ENCODE peak calls at places on chromosomes 16 and 17, in nine cellular contexts. One of them, this sample, is unnamed.

GRCh38 chr17:45170280-45170975 is 8.8 kb downstream of the HEXIM2 start:
- DNase-seq in IMR-90: no peak
- DNase-seq in GM23338: no peak
- DNase-seq in MM.1S: no peak
- DNase-seq in neural progenitor cell: no peak
- DNase-seq in Karpas-422: no peak
- DNase-seq in PC-9: no peak
- DNase-seq in GM23248: no peak
- DNase-seq in SK-N-SH: no peak
- DNase-seq in this sample: no peak

GRCh38 chr16:81485225-81485624 is 40.6 kb downstream of the CMIP start:
- DNase-seq in IMR-90: no peak
- DNase-seq in GM23338: no peak
- DNase-seq in MM.1S: no peak
- DNase-seq in neural progenitor cell: no peak
- DNase-seq in Karpas-422: no peak
- DNase-seq in PC-9: no peak
- DNase-seq in GM23248: peak; percentile 23
- DNase-seq in SK-N-SH: peak; percentile 68
- DNase-seq in this sample: no peak

GRCh38 chr17:34161600-34161999 is 93.5 kb upstream of the CCL2 start:
- DNase-seq in IMR-90: no peak
- DNase-seq in GM23338: no peak
- DNase-seq in MM.1S: no peak
- DNase-seq in neural progenitor cell: no peak
- DNase-seq in Karpas-422: no peak
- DNase-seq in PC-9: no peak
- DNase-seq in GM23248: no peak
- DNase-seq in SK-N-SH: no peak
- DNase-seq in this sample: no peak

GRCh38 chr16:5069854-5070253 is 1.8 kb upstream of the ALG1 start:
- DNase-seq in IMR-90: no peak
- DNase-seq in GM23338: no peak
- DNase-seq in MM.1S: no peak
- DNase-seq in neural progenitor cell: no peak
- DNase-seq in Karpas-422: no peak
- DNase-seq in PC-9: no peak
- DNase-seq in GM23248: no peak
- DNase-seq in SK-N-SH: no peak
- DNase-seq in this sample: no peak

GRCh38 chr17:49146620-49147306 is 14.2 kb downstream of the B4GALNT2 start:
- DNase-seq in IMR-90: peak; percentile 100
- DNase-seq in GM23338: no peak
- DNase-seq in MM.1S: no peak
- DNase-seq in neural progenitor cell: no peak
- DNase-seq in Karpas-422: no peak
- DNase-seq in PC-9: peak; percentile 26
- DNase-seq in GM23248: peak; percentile 97
- DNase-seq in SK-N-SH: no peak
- DNase-seq in this sample: peak; percentile 94

GRCh38 chr16:75263963-75264445 is 12.6 kb upstream of the BCAR1 start:
- DNase-seq in IMR-90: no peak
- DNase-seq in GM23338: no peak
- DNase-seq in MM.1S: no peak
- DNase-seq in neural progenitor cell: no peak
- DNase-seq in Karpas-422: no peak
- DNase-seq in PC-9: peak; percentile 63
- DNase-seq in GM23248: peak; percentile 75
- DNase-seq in SK-N-SH: peak; percentile 37
- DNase-seq in this sample: no peak

GRCh38 chr16:29994613-29995329 is 646 bp downstream of the HIRIP3 start:
- DNase-seq in IMR-90: peak; percentile 66
- DNase-seq in GM23338: no peak
- DNase-seq in MM.1S: no peak
- DNase-seq in neural progenitor cell: no peak
- DNase-seq in Karpas-422: no peak
- DNase-seq in PC-9: peak; percentile 89
- DNase-seq in GM23248: peak; percentile 90
- DNase-seq in SK-N-SH: peak; percentile 58
- DNase-seq in this sample: peak; percentile 68

GRCh38 chr17:8914554-8914953 is 47.1 kb upstream of the PIK3R6 start:
- DNase-seq in IMR-90: no peak
- DNase-seq in GM23338: no peak
- DNase-seq in MM.1S: no peak
- DNase-seq in neural progenitor cell: no peak
- DNase-seq in Karpas-422: no peak
- DNase-seq in PC-9: no peak
- DNase-seq in GM23248: no peak
- DNase-seq in SK-N-SH: no peak
- DNase-seq in this sample: no peak

GRCh38 chr16:67950335-67950843 is 6.5 kb upstream of the LCAT start:
- DNase-seq in IMR-90: no peak
- DNase-seq in GM23338: no peak
- DNase-seq in MM.1S: no peak
- DNase-seq in neural progenitor cell: no peak
- DNase-seq in Karpas-422: no peak
- DNase-seq in PC-9: no peak
- DNase-seq in GM23248: no peak
- DNase-seq in SK-N-SH: no peak
- DNase-seq in this sample: no peak

GRCh38 chr16:67951485-67951884 is 7.6 kb upstream of the LCAT start:
- DNase-seq in IMR-90: no peak
- DNase-seq in GM23338: no peak
- DNase-seq in MM.1S: no peak
- DNase-seq in neural progenitor cell: no peak
- DNase-seq in Karpas-422: no peak
- DNase-seq in PC-9: no peak
- DNase-seq in GM23248: no peak
- DNase-seq in SK-N-SH: no peak
- DNase-seq in this sample: no peak

GRCh38 chr16:67957622-67958021 is 10.8 kb downstream of the SLC12A4 start:
- DNase-seq in IMR-90: no peak
- DNase-seq in GM23338: no peak
- DNase-seq in MM.1S: no peak
- DNase-seq in neural progenitor cell: no peak
- DNase-seq in Karpas-422: no peak
- DNase-seq in PC-9: no peak
- DNase-seq in GM23248: no peak
- DNase-seq in SK-N-SH: no peak
- DNase-seq in this sample: no peak

GRCh38 chr16:67954421-67955196 is 10.7 kb upstream of the LCAT start:
- DNase-seq in IMR-90: no peak
- DNase-seq in GM23338: no peak
- DNase-seq in MM.1S: no peak
- DNase-seq in neural progenitor cell: no peak
- DNase-seq in Karpas-422: no peak
- DNase-seq in PC-9: no peak
- DNase-seq in GM23248: no peak
- DNase-seq in SK-N-SH: no peak
- DNase-seq in this sample: no peak

DNA sequence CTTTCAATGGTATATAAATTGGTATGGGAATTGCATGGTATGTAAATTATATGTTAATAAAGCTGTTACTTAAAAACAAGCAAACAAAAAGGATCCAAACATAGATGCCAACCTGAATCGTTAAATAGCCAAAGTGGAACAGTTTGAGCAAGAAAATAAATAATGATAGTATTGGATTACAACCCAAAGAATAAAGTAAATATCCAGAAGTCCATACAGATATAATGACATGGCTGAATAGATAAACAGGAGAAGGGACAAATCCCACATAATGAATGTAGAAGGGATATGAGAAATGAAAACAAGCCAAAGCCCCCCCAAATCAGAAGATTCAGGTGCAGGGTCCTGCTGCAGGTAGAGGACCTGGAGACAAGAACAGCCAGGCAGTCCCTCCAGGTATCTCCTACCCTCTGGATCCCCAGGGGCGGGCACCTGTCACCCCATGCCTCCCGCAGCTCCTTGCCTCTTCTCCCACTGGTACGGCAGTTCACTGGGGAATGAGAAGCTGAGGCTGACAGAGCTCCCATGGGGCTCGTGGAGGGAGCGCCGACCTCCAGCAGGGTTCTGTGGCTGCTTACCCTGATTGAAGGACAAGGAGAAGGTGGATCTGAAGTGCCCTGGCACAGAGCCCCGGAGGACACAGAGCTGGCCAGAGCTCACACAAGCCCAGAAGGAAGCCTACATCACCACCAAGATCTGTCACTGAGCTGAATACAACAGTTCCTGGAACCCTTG is 9.9 kb upstream of the LCAT start:
- DNase-seq in IMR-90: no peak
- DNase-seq in GM23338: no peak
- DNase-seq in MM.1S: no peak
- DNase-seq in neural progenitor cell: no peak
- DNase-seq in Karpas-422: no peak
- DNase-seq in PC-9: no peak
- DNase-seq in GM23248: no peak
- DNase-seq in SK-N-SH: no peak
- DNase-seq in this sample: no peak
- H4K20me1 ChIP-seq in IMR-90: peaks cover 50% of the 10 kb centered on the region
- H4K20me1 ChIP-seq in GM23338: peaks cover 3% of the 10 kb centered on the region
- H4K20me1 ChIP-seq in MM.1S: no peaks in the 10 kb centered on the region
- H4K20me1 ChIP-seq in neural progenitor cell: no peaks in the 10 kb centered on the region
- H4K20me1 ChIP-seq in Karpas-422: no peaks in the 10 kb centered on the region
- H4K20me1 ChIP-seq in PC-9: no peaks in the 10 kb centered on the region
- H4K20me1 ChIP-seq in GM23248: no peaks in the 10 kb centered on the region
- H4K20me1 ChIP-seq in SK-N-SH: no peaks in the 10 kb centered on the region
- H4K20me1 ChIP-seq in this sample: peaks cover 14% of the 10 kb centered on the region

DNA sequence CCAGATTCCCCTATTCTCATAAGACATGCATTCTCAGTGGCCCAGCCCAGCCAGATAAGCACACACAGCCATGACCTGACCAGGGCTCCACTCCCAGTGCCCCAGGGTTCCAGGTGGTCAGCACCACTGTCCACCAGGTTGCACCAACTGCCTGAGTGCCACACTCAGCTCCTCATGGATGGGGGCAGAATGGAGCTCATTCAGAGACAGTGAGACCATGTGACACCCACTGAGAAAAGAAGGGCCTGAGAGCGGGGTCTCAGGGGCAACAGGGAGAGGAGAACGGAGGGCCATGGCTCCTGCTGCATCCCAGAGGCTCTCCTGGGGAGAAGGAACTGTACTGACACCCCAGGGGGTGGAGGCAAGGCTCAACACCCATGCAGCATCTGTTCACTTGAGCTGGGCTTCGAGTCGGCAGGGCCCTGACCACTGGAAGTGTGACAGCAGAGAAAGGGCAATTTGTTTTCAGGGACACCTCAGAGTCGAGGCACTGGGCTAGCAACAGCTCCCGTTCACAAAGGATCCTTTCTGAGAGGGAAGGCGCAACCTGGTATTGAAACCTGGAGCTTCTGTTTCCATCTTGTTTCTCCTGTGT is 18.7 kb upstream of the SLC38A8 start:
- DNase-seq in IMR-90: no peak
- DNase-seq in GM23338: no peak
- DNase-seq in MM.1S: no peak
- DNase-seq in neural progenitor cell: no peak
- DNase-seq in Karpas-422: no peak
- DNase-seq in PC-9: no peak
- DNase-seq in GM23248: no peak
- DNase-seq in SK-N-SH: no peak
- DNase-seq in this sample: no peak
- H4K20me1 ChIP-seq in IMR-90: peaks cover 3% of the 10 kb centered on the region
- H4K20me1 ChIP-seq in GM23338: peaks cover 8% of the 10 kb centered on the region
- H4K20me1 ChIP-seq in MM.1S: no peaks in the 10 kb centered on the region
- H4K20me1 ChIP-seq in neural progenitor cell: no peaks in the 10 kb centered on the region
- H4K20me1 ChIP-seq in Karpas-422: peaks cover 3% of the 10 kb centered on the region
- H4K20me1 ChIP-seq in PC-9: no peaks in the 10 kb centered on the region
- H4K20me1 ChIP-seq in GM23248: no peaks in the 10 kb centered on the region
- H4K20me1 ChIP-seq in SK-N-SH: peaks cover 4% of the 10 kb centered on the region
- H4K20me1 ChIP-seq in this sample: no peaks in the 10 kb centered on the region

DNA sequence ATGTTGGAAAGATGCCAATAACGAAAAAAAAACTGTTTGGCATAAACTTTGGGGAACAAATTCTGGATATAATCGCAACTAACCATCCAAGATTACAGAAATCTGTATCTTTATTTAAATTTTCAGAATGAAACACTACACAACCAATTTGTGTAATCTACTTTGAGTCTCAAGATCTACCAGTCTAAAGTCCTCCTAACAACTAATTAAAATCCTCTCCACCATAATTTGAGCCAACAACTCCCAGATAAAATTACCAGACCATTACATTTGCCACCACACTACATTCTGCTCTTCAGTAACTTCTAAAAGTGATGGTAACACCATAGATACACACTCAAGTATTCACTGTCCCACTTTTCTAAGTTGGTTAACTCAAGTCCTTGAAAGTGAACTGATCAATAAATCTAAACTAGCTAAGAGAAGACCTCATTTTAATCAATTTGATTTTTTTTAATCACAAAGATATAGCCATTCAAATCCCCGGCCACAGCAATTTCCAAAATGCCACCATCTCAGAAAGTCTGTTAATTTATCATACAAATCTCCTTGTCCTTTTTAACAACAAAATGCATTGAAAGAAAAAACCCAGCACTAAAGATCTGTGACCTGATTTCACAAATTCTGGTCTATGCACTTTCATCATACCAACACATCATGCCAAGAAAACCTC is 1.9 kb downstream of the SIAH1 start:
- DNase-seq in IMR-90: peak; percentile 48
- DNase-seq in GM23338: no peak
- DNase-seq in MM.1S: no peak
- DNase-seq in neural progenitor cell: no peak
- DNase-seq in Karpas-422: no peak
- DNase-seq in PC-9: no peak
- DNase-seq in GM23248: peak; percentile 78
- DNase-seq in SK-N-SH: no peak
- DNase-seq in this sample: no peak
- H4K20me1 ChIP-seq in IMR-90: peaks cover 47% of the 10 kb centered on the region
- H4K20me1 ChIP-seq in GM23338: peaks cover 18% of the 10 kb centered on the region
- H4K20me1 ChIP-seq in MM.1S: peaks cover 25% of the 10 kb centered on the region
- H4K20me1 ChIP-seq in neural progenitor cell: peaks cover 39% of the 10 kb centered on the region
- H4K20me1 ChIP-seq in Karpas-422: peaks cover 57% of the 10 kb centered on the region
- H4K20me1 ChIP-seq in PC-9: peaks cover 47% of the 10 kb centered on the region
- H4K20me1 ChIP-seq in GM23248: peaks cover 9% of the 10 kb centered on the region
- H4K20me1 ChIP-seq in SK-N-SH: peaks cover 59% of the 10 kb centered on the region
- H4K20me1 ChIP-seq in this sample: peaks cover 14% of the 10 kb centered on the region

DNA sequence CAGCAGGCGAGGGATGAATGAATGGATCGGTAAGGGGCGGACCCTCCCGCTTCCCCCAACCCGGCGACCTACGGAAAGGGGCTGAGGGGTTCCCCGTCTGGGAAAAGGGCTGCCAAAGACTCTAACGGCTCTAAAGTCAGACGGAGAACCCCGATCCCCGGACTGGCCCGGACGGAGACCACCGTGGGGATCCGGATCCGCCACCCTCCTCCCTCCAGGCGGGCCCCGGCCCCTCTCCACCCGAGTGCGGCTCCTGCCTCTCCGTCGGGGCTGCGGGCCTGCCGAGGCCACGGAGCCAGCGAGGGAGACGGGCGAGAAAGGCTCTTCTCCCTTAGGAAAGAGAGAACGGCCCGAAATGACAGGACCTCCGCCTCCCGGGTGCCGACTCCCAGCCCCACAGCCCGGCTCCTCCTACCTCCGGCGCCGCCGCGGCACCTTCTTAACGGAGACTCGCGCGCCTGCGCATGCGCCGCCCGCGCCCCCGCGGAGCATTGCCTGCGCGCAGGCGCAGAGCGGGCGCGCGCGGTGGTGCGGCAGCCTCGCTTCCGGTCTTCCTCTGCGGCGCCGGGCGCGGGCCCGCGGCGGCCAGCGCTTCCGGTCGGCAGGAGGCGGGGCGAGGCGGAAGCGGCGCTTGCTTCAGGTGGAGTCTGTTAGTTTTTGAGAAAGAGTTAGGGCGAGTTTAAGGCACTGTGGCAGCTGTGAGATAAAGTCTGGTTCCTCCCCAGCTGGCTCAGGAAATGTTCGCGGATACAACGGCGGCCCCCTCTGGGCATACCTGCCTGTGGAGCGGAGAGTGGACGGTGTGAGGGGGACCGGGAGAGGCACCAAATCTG is at the start of gene SLX4:
- DNase-seq in IMR-90: peak; percentile 86
- DNase-seq in GM23338: peak; percentile 94
- DNase-seq in MM.1S: peak; percentile 96
- DNase-seq in neural progenitor cell: peak; percentile 98
- DNase-seq in Karpas-422: peak; percentile 97
- DNase-seq in PC-9: peak; percentile 96
- DNase-seq in GM23248: peak; percentile 97
- DNase-seq in SK-N-SH: peak; percentile 100
- DNase-seq in this sample: peak; percentile 66
- H4K20me1 ChIP-seq in IMR-90: no peaks in the 10 kb centered on the region
- H4K20me1 ChIP-seq in GM23338: peaks cover 9% of the 10 kb centered on the region
- H4K20me1 ChIP-seq in MM.1S: no peaks in the 10 kb centered on the region
- H4K20me1 ChIP-seq in neural progenitor cell: peaks cover 7% of the 10 kb centered on the region
- H4K20me1 ChIP-seq in Karpas-422: no peaks in the 10 kb centered on the region
- H4K20me1 ChIP-seq in PC-9: no peaks in the 10 kb centered on the region
- H4K20me1 ChIP-seq in GM23248: no peaks in the 10 kb centered on the region
- H4K20me1 ChIP-seq in SK-N-SH: no peaks in the 10 kb centered on the region
- H4K20me1 ChIP-seq in this sample: no peaks in the 10 kb centered on the region